ENCODE peak calls at places on chromosomes 11 and 22, in seven cellular contexts. H is SK-N-SH, I is HCT116, Z is GM12878, N is HepG2, S is H1, C is K562. A is an unnamed sample.

GRCh38 chr11:7621090-7621489 is 52.2 kb downstream of the CYB5R2 start:
- DNase-seq in H (no peak), I (no peak), Z (no peak), N (no peak), S (no peak), C (no peak), A (no peak)

GRCh38 chr11:43904737-43905515 is 24.3 kb downstream of the ALKBH3 start:
- DNase-seq in H (no peak), I (no peak), Z (no peak), N (no peak), S (no peak), C (no peak), A (no peak)

GRCh38 chr11:115141715-115142114 is 362.5 kb downstream of the CADM1 start:
- DNase-seq in H (no peak), I (no peak), Z (no peak), N (no peak), S (no peak), C (no peak), A (no peak)

GRCh38 chr11:18490319-18490718 is 34.7 kb downstream of the LDHAL6A start:
- DNase-seq in H (no peak), I (no peak), Z (no peak), N (no peak), S (no peak), C (no peak), A (no peak)

GRCh38 chr22:36162127-36163034 is 1.8 kb upstream of the APOL3 start:
- DNase-seq in H (no peak), I (no peak), Z (peak), N (no peak), S (no peak), C (no peak), A (no peak)

GRCh38 chr22:35446365-35446764 is 46.4 kb downstream of the MCM5 start:
- DNase-seq in H (no peak), I (no peak), Z (no peak), N (no peak), S (no peak), C (no peak), A (no peak)

GRCh38 chr11:68432874-68433273 is 27.7 kb upstream of the PPP6R3 start:
- DNase-seq in H (no peak), I (no peak), Z (no peak), N (no peak), S (no peak), C (no peak), A (no peak)

GRCh38 chr11:132056689-132057088 is 686.3 kb downstream of the NTM start:
- DNase-seq in H (no peak), I (no peak), Z (no peak), N (no peak), S (no peak), C (no peak), A (no peak)

GRCh38 chr22:29315286-29316195 is at the start of gene RASL10A:
- DNase-seq in H (peak), I (no peak), Z (no peak), N (no peak), S (peak), C (no peak), A (no peak)

GRCh38 chr22:17095538-17095937 is 10.7 kb downstream of the IL17RA start:
- DNase-seq in H (peak), I (no peak), Z (no peak), N (no peak), S (no peak), C (peak), A (no peak)

GRCh38 chr11:19919050-19919561 is 206.5 kb downstream of the NAV2 start:
- DNase-seq in H (no peak), I (no peak), Z (no peak), N (no peak), S (no peak), C (no peak), A (no peak)

GRCh38 chr22:37182949-37183245 is 5.2 kb downstream of the C1QTNF6 start:
- DNase-seq in H (no peak), I (no peak), Z (no peak), N (no peak), S (no peak), C (no peak), A (no peak)

GRCh38 chr11:71252782-71253730 is 679 bp upstream of the SHANK2 start:
- DNase-seq in H (no peak), I (peak), Z (no peak), N (peak), S (peak), C (no peak), A (no peak)

GRCh38 chr22:28016781-28017557 is 97.9 kb upstream of the PITPNB start:
- DNase-seq in H (no peak), I (no peak), Z (no peak), N (no peak), S (no peak), C (no peak), A (no peak)

GRCh38 chr11:104967493-104968364 is 645 bp downstream of the CASP4 start:
- DNase-seq in H (no peak), I (no peak), Z (no peak), N (no peak), S (no peak), C (no peak), A (no peak)

GRCh38 chr11:64743591-64744543 is at the start of gene RASGRP2:
- DNase-seq in H (peak), I (no peak), Z (no peak), N (peak), S (peak), C (peak), A (no peak)

GRCh38 chr11:105829084-105829483 is 193.0 kb downstream of the MSANTD4 start:
- DNase-seq in H (no peak), I (no peak), Z (peak), N (no peak), S (no peak), C (no peak), A (no peak)

GRCh38 chr22:37344735-37345462 is 62.6 kb downstream of the CYTH4 start:
- DNase-seq in H (no peak), I (no peak), Z (no peak), N (no peak), S (no peak), C (no peak), A (no peak)

GRCh38 chr11:73017024-73017751 is 124.9 kb downstream of the FCHSD2 start:
- DNase-seq in H (no peak), I (no peak), Z (no peak), N (no peak), S (no peak), C (no peak), A (no peak)

GRCh38 chr11:73009972-73010371 is 132.1 kb downstream of the FCHSD2 start:
- DNase-seq in H (no peak), I (no peak), Z (no peak), N (no peak), S (no peak), C (no peak), A (no peak)

GRCh38 chr11:73011126-73011817 is 130.8 kb downstream of the FCHSD2 start:
- DNase-seq in H (no peak), I (no peak), Z (no peak), N (no peak), S (peak), C (no peak), A (no peak)

GRCh38 chr11:73013021-73013420 is 129.1 kb downstream of the FCHSD2 start:
- DNase-seq in H (no peak), I (no peak), Z (no peak), N (no peak), S (no peak), C (no peak), A (no peak)

GRCh38 chr11:73012121-73012863 is 129.8 kb downstream of the FCHSD2 start:
- DNase-seq in H (no peak), I (no peak), Z (no peak), N (no peak), S (no peak), C (no peak), A (no peak)
- TF ChIP-seq YY1 in H (no peak), I (no peak), Z (no peak), N (no peak), S (no peak), C (no peak), A (no peak)

DNA sequence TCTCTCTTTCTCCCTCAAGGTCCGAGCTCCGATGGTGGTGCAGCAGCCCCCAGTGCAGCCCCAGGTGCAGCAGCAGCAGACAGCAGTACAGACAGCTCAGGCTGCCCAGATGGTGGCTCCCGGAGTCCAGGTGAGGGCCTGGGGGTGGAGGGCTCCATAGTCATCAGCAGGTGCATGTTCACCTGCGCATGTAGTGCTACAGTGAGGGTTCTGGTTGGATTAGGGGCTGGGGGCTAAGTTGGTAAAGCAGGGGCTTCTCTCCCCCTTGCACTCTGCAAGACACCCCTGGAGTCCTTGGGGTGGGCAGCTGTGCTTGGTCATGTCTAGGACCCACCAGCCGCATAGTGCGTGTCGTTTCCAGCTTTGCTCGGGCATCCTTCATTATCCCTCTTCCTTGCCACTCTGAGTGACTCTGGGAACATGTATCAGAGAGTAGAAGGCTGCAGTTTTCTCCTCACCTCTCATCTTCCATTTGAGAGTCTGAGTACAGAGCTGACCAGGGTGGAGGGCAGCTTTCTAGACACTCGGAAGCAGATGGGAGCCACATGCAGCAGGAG is 61.2 kb downstream of the MED15 start:
- DNase-seq in H (no peak), I (no peak), Z (no peak), N (no peak), S (no peak), C (no peak), A (no peak)
- H3K9ac ChIP-seq in H (peak), I (peak), Z (no peak), N (no peak), S (no peak), C (no peak), A (no peak)

GRCh38 chr11:46338636-46338987 is 8.7 kb upstream of the DGKZ start:
- DNase-seq in H (no peak), I (no peak), Z (no peak), N (no peak), S (no peak), C (no peak), A (peak)
- H3K4me3 ChIP-seq in H (no peak), I (no peak), Z (no peak), N (no peak), S (no peak), C (no peak), A (peak)

DNA sequence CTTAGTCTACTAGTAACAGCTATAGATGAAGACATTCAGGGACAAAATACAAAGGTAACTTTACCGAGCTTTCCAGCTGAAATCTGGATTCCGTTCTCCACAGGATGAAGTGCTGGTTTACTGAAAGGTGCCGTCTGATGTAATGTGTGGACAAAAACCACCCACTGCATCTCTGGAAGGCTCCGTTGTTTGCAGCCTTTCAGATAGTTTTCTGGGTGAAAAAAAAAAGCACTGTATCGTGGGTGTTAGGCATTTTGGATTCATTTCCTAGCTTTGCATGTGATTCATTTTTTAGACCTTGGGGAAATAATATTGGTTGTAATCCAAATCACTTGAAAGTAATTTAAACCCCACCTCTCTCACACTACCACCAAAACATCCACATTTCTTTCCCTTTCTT is 10.4 kb downstream of the JAM3 start:
- DNase-seq in H (no peak), I (no peak), Z (no peak), N (no peak), S (no peak), C (no peak), A (no peak)
- TF ChIP-seq YY1 in H (no peak), I (no peak), Z (no peak), N (no peak), S (no peak), C (no peak), A (no peak)

DNA sequence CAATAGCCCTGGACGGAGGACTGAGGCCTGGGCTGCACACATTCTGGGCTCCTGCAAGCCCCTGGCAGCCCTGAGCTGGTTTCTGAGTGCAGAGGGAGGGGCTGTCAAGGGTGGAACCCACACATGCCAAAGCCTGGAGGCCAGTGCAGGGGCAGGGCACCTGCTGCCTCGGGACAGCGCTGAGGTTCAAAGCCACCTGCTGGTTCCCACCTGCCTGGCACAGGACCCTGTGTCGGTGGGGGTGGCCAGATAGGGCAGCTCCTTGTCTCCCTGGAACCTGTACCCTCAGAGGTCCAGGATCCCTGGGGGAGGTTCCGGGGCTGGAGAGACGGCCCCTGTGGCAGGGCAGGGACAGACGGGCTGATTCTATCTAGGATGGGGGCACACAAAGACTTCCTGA is 40.8 kb downstream of the RTN4R start:
- DNase-seq in H (no peak), I (no peak), Z (no peak), N (no peak), S (no peak), C (no peak), A (no peak)
- H3K9ac ChIP-seq in H (no peak), I (no peak), Z (no peak), N (no peak), S (no peak), C (no peak), A (no peak)

A was measured in NT2/D1.